ENCODE peak calls at places on chromosomes 11 and 22, in five cellular contexts. Y is left ventricle myocardium inferior, M is MM.1S, F is neural progenitor cell, V is body of pancreas. U is an unnamed sample. For H3K36me3 and H3K9me3, the result is how much of the 10 kb centered on the place peaks cover.

GRCh38 chr11:106986261-106986660 is 32.0 kb downstream of the GUCY1A2 start:
- DNase-seq in F (no peak), M (no peak), Y (no peak), V (no peak), U (peak)

GRCh38 chr11:3204141-3205015 is 14.2 kb downstream of the MRGPRG start:
- DNase-seq in F (no peak), M (no peak), Y (peak), V (no peak), U (no peak)

GRCh38 chr11:94423467-94423866 is 22.2 kb upstream of the GPR83 start:
- DNase-seq in Y (no peak), V (no peak), M (no peak), F (no peak), U (no peak)

GRCh38 chr11:25910090-25910489 is 421.8 kb upstream of the ANO3 start:
- DNase-seq in Y (no peak), V (no peak), M (no peak), F (no peak), U (no peak)

GRCh38 chr11:106585061-106585460 is 433.2 kb downstream of the GUCY1A2 start:
- DNase-seq in F (peak), V (no peak), M (no peak), Y (no peak), U (peak)

GRCh38 chr22:31490496-31490925 is 869 bp upstream of the EIF4ENIF1 start:
- DNase-seq in V (peak), Y (peak), F (peak), M (peak), U (peak)

GRCh38 chr22:40050258-40050657 is 55.5 kb downstream of the FAM83F start:
- DNase-seq in M (peak), Y (no peak), F (no peak), V (no peak), U (no peak)

GRCh38 chr11:73237471-73238290 is 19.6 kb downstream of the P2RY2 start:
- DNase-seq in F (no peak), V (no peak), M (no peak), Y (no peak), U (peak)

GRCh38 chr22:37137903-37138665 is 11.6 kb downstream of the IL2RB start:
- DNase-seq in F (no peak), M (peak), Y (no peak), V (no peak), U (no peak)

GRCh38 chr22:50544078-50544745 is 1.5 kb upstream of the KLHDC7B start:
- DNase-seq in V (peak), F (peak), Y (peak), M (peak), U (no peak)

GRCh38 chr22:28229566-28230483 is 310.8 kb upstream of the PITPNB start:
- DNase-seq in V (no peak), Y (no peak), M (no peak), F (no peak), U (peak)

GRCh38 chr22:37905534-37906363 is at the start of gene MICALL1:
- DNase-seq in M (peak), F (peak), V (peak), Y (peak), U (peak)

GRCh38 chr11:86435711-86436110 is 61.0 kb downstream of the CCDC81 start:
- DNase-seq in F (no peak), M (no peak), V (no peak), Y (no peak), U (no peak)

GRCh38 chr11:105265859-105266258 is 126.3 kb upstream of the CARD18 start:
- DNase-seq in M (no peak), V (no peak), F (no peak), Y (no peak), U (no peak)

GRCh38 chr11:121936375-121936774 is 179.6 kb downstream of the BLID start:
- DNase-seq in F (no peak), Y (no peak), M (no peak), V (no peak), U (peak)

GRCh38 chr22:17647452-17647851 is 8.9 kb downstream of the BCL2L13 start:
- DNase-seq in Y (no peak), V (no peak), F (no peak), M (no peak), U (no peak)

GRCh38 chr22:36220457-36220921 is 18.8 kb downstream of the APOL2 start:
- DNase-seq in F (peak), Y (no peak), V (no peak), M (no peak), U (peak)

GRCh38 chr11:63672934-63673539 is 1.9 kb upstream of the ATL3 start:
- DNase-seq in F (no peak), M (no peak), Y (no peak), V (no peak), U (no peak)

GRCh38 chr11:69450857-69451220 is 30.6 kb upstream of the LINC01488 start:
- DNase-seq in Y (no peak), F (no peak), V (no peak), M (no peak), U (no peak)

GRCh38 chr11:63769719-63770443 is 1.3 kb upstream of the ZFTA start:
- DNase-seq in Y (no peak), V (peak), F (peak), M (no peak), U (no peak)

GRCh38 chr11:72696866-72697428 is 22.7 kb upstream of the PDE2A start:
- DNase-seq in M (no peak), V (no peak), Y (peak), F (peak), U (no peak)

GRCh38 chr22:44206696-44207095 is 26.0 kb downstream of the PARVG start:
- DNase-seq in F (no peak), M (no peak), V (no peak), Y (no peak), U (no peak)

GRCh38 chr11:17612221-17613188 is 65.4 kb downstream of the OTOG start:
- DNase-seq in V (no peak), Y (no peak), M (no peak), F (no peak), U (no peak)

GRCh38 chr22:35457729-35458546 is 58.0 kb downstream of the MCM5 start:
- DNase-seq in Y (no peak), F (no peak), M (no peak), V (no peak), U (peak)

GRCh38 chr11:14374922-14375630 is 16.1 kb upstream of the RRAS2 start:
- DNase-seq in Y (no peak), F (peak), V (no peak), M (no peak), U (no peak)

GRCh38 chr11:62402226-62402625 is 16.6 kb upstream of the SCGB1A1 start:
- DNase-seq in V (no peak), M (no peak), Y (peak), F (no peak), U (peak)

GRCh38 chr22:36104988-36105387 is 55.6 kb downstream of the APOL3 start:
- DNase-seq in F (no peak), V (no peak), Y (no peak), M (no peak), U (peak)

GRCh38 chr11:34311126-34311525 is 46.7 kb downstream of the ABTB2 start:
- DNase-seq in F (no peak), M (no peak), Y (peak), V (no peak), U (no peak)

GRCh38 chr11:74670171-74670570 is 61.1 kb downstream of the CHRDL2 start:
- DNase-seq in F (no peak), Y (no peak), M (no peak), V (no peak), U (no peak)

GRCh38 chr11:132790466-132790865 is 741.8 kb downstream of the OPCML start:
- DNase-seq in F (no peak), M (no peak), Y (no peak), V (no peak), U (no peak)

GRCh38 chr22:23533328-23533762 is 46.7 kb downstream of the IGLL1 start:
- DNase-seq in F (peak), Y (no peak), M (peak), V (no peak), U (no peak)

GRCh38 chr11:102727890-102728289 is 3.1 kb upstream of the MMP8 start:
- DNase-seq in M (no peak), F (no peak), Y (no peak), V (no peak), U (peak)

GRCh38 chr22:19499236-19499879 is 19.6 kb downstream of the CDC45 start:
- DNase-seq in M (no peak), F (no peak), V (no peak), Y (no peak), U (no peak)
- H3K4me3 ChIP-seq in M (no peak), F (no peak), V (no peak), Y (no peak), U (no peak)

GRCh38 chr11:11940551-11940950 is 67.9 kb downstream of the DKK3 start:
- DNase-seq in V (no peak), F (peak), M (no peak), Y (no peak), U (no peak)

GRCh38 chr11:11942668-11943067 is 65.8 kb downstream of the DKK3 start:
- DNase-seq in M (no peak), Y (no peak), F (no peak), V (no peak), U (no peak)

GRCh38 chr11:11937433-11937832 is 71.0 kb downstream of the DKK3 start:
- DNase-seq in V (no peak), M (no peak), F (no peak), Y (no peak), U (no peak)

GRCh38 chr11:11937957-11938356 is 70.5 kb downstream of the DKK3 start:
- DNase-seq in Y (no peak), M (no peak), F (no peak), V (no peak), U (no peak)
- H3K36me3 ChIP-seq in Y (half or more), M (under half), F (under half), V (under half), U (half or more)

GRCh38 chr22:47398921-47399790 is 636.7 kb downstream of the TBC1D22A start:
- DNase-seq in F (no peak), Y (no peak), M (no peak), V (no peak), U (no peak)

GRCh38 chr22:47402876-47403525 is 640.6 kb downstream of the TBC1D22A start:
- DNase-seq in M (no peak), F (no peak), Y (no peak), V (no peak), U (no peak)

GRCh38 chr22:47401592-47401898 is 639.1 kb downstream of the TBC1D22A start:
- DNase-seq in V (no peak), M (no peak), Y (no peak), F (no peak), U (no peak)

GRCh38 chr22:47400701-47401591 is 638.5 kb downstream of the TBC1D22A start:
- DNase-seq in M (no peak), Y (no peak), F (no peak), V (no peak), U (no peak)

GRCh38 chr22:47401976-47402770 is 639.7 kb downstream of the TBC1D22A start:
- DNase-seq in M (no peak), F (no peak), Y (no peak), V (no peak), U (no peak)
- H3K9me3 ChIP-seq in M (under half), F (under half), Y (under half), V (under half), U (under half)

GRCh38 chr11:65870706-65871681 is 1.6 kb downstream of the EFEMP2 start:
- DNase-seq in V (no peak), M (peak), F (no peak), Y (peak), U (no peak)
- H3K4me3 ChIP-seq in V (no peak), M (no peak), F (no peak), Y (peak), U (peak)